ENCODE peak calls at places on chromosomes 3 and 15, in eight cellular contexts. A, R, M, L, S, I, J and O are unnamed samples.

GRCh38 chr3:48406443-48407431 is 23.1 kb downstream of the PLXNB1 start:
- DNase-seq in I (no peak), L (no peak), M (no peak), R (no peak), A (no peak), S (no peak), J (no peak), O (no peak)

GRCh38 chr15:33859992-33860545 is 108.2 kb upstream of the CHRM5 start:
- DNase-seq in J (no peak), R (no peak), M (no peak), I (no peak), L (no peak), A (no peak), S (no peak), O (no peak)

GRCh38 chr15:72584006-72584405 is 70.5 kb upstream of the GOLGA6B start:
- DNase-seq in R (no peak), S (no peak), J (no peak), A (no peak), L (peak; percentile 1), M (no peak), I (no peak), O (no peak)

GRCh38 chr15:40389824-40390595 is 7.5 kb downstream of the KNSTRN start:
- DNase-seq in R (no peak), J (no peak), I (no peak), A (no peak), L (no peak), S (no peak), M (no peak), O (no peak)

GRCh38 chr3:47475029-47475569 is 642 bp downstream of the SCAP start:
- DNase-seq in M (no peak), S (peak; percentile 10), R (no peak), J (no peak), L (peak; percentile 33), I (peak; percentile 25), A (no peak), O (no peak)

GRCh38 chr3:130759692-130760338 is 13.2 kb upstream of the PIK3R4 start:
- DNase-seq in I (peak; percentile 54), M (peak; percentile 45), A (peak; percentile 73), J (no peak), S (peak; percentile 56), R (peak; percentile 26), L (peak; percentile 67), O (no peak)

GRCh38 chr15:90862964-90863721 is 5.2 kb upstream of the FURIN start:
- DNase-seq in J (no peak), S (no peak), A (no peak), L (peak; percentile 32), I (no peak), M (no peak), R (no peak), O (no peak)

GRCh38 chr3:23075478-23075877 is 127.6 kb upstream of the UBE2E2 start:
- DNase-seq in J (no peak), A (no peak), L (no peak), M (no peak), R (no peak), S (peak; percentile 45), I (no peak), O (no peak)

GRCh38 chr15:38474155-38474757 is 20.3 kb downstream of the FAM98B start:
- DNase-seq in R (peak; percentile 47), I (peak; percentile 54), S (peak; percentile 69), A (peak; percentile 80), M (peak; percentile 26), J (peak; percentile 26), L (peak; percentile 64), O (no peak)